ENCODE peak calls at places on chromosomes 7 and 10, in four cellular contexts. B, E, A and M are unnamed samples. For H3K36me3, the result is how much of the 10 kb centered on the place peaks cover.

GRCh38 chr10:103493362-103493871 is at the start of gene NEURL1:
- DNase-seq in B (peak), E (no peak), A (no peak), M (no peak)

GRCh38 chr7:134788191-134788590 is 8.8 kb downstream of the CALD1 start:
- DNase-seq in B (no peak), E (no peak), A (no peak), M (no peak)

GRCh38 chr10:97718178-97718577 is 4.6 kb downstream of the MARVELD1 start:
- DNase-seq in B (peak), E (no peak), A (no peak), M (no peak)

GRCh38 chr7:136009488-136010079 is 32.4 kb upstream of the MTPN start:
- DNase-seq in B (no peak), E (peak), A (no peak), M (no peak)

GRCh38 chr10:110310741-110311140 is 6.0 kb upstream of the SMNDC1 start:
- DNase-seq in B (no peak), E (no peak), A (no peak), M (no peak)

GRCh38 chr7:93108003-93108402 is 9.8 kb downstream of the SAMD9 start:
- DNase-seq in B (no peak), E (no peak), A (no peak), M (no peak)

GRCh38 chr10:103581499-103581898 is 88.0 kb downstream of the NEURL1 start:
- DNase-seq in B (no peak), E (no peak), A (no peak), M (no peak)

GRCh38 chr7:134084488-134085144 is 42.5 kb upstream of the LRGUK start:
- DNase-seq in B (no peak), E (no peak), A (no peak), M (no peak)

GRCh38 chr7:115630049-115630448 is 400.5 kb downstream of the TFEC start:
- DNase-seq in B (no peak), E (no peak), A (no peak), M (no peak)

GRCh38 chr10:9895406-9895805 is 1122.3 kb upstream of the CELF2 start:
- DNase-seq in B (no peak), E (no peak), A (no peak), M (no peak)

GRCh38 chr7:24762771-24763170 is 5.5 kb upstream of the GSDME start:
- DNase-seq in B (no peak), E (no peak), A (no peak), M (no peak)

GRCh38 chr7:155348806-155349205 is 51.1 kb downstream of the INSIG1 start:
- DNase-seq in B (no peak), E (no peak), A (no peak), M (no peak)

GRCh38 chr7:27170494-27170811 is 3.7 kb downstream of the HOXA10 start:
- DNase-seq in B (no peak), E (no peak), A (no peak), M (no peak)

GRCh38 chr10:47311193-47311899 is 10.9 kb upstream of the GDF2 start:
- DNase-seq in B (peak), E (no peak), A (no peak), M (no peak)

GRCh38 chr7:87451187-87451586 is 24.3 kb downstream of the ABCB4 start:
- DNase-seq in B (no peak), E (no peak), A (no peak), M (no peak)

GRCh38 chr7:44587843-44588711 is 6.0 kb upstream of the TMED4 start:
- DNase-seq in B (no peak), E (no peak), A (no peak), M (no peak)

GRCh38 chr10:69352569-69353264 is 64.0 kb downstream of the TACR2 start:
- DNase-seq in B (no peak), E (no peak), A (no peak), M (no peak)

GRCh38 chr10:129728246-129728820 is 235.7 kb downstream of the EBF3 start:
- DNase-seq in B (peak), E (no peak), A (no peak), M (no peak)

GRCh38 chr10:110556993-110557601 is 10.4 kb upstream of the SMC3 start:
- DNase-seq in B (peak), E (no peak), A (no peak), M (no peak)

GRCh38 chr10:124657806-124658205 is 86.4 kb downstream of the FAM53B start:
- DNase-seq in B (peak), E (no peak), A (no peak), M (no peak)

GRCh38 chr10:70552585-70552984 is 50.0 kb downstream of the PRF1 start:
- DNase-seq in B (no peak), E (no peak), A (no peak), M (no peak)

GRCh38 chr10:46257099-46257498 is 29.7 kb upstream of the ANTXRL start:
- DNase-seq in B (no peak), E (no peak), A (no peak), M (no peak)

GRCh38 chr10:3770611-3771110 is 14.3 kb downstream of the KLF6 start:
- DNase-seq in B (no peak), E (no peak), A (no peak), M (no peak)

GRCh38 chr7:40300146-40300655 is 165.4 kb downstream of the SUGCT start:
- DNase-seq in B (no peak), E (no peak), A (no peak), M (no peak)

GRCh38 chr7:151453326-151453791 is 13.4 kb upstream of the CRYGN start:
- DNase-seq in B (peak), E (no peak), A (no peak), M (no peak)

GRCh38 chr7:100396421-100396982 is 23.2 kb downstream of the PILRA start:
- DNase-seq in B (no peak), E (no peak), A (no peak), M (no peak)

GRCh38 chr10:5751854-5752253 is 61.4 kb downstream of the GDI2 start:
- DNase-seq in B (no peak), E (no peak), A (no peak), M (no peak)

GRCh38 chr7:103799298-103799697 is 190.2 kb downstream of the RELN start:
- DNase-seq in B (no peak), E (no peak), A (no peak), M (no peak)

GRCh38 chr10:21517983-21518628 is 7.4 kb downstream of the SKIDA1 start:
- DNase-seq in B (no peak), E (no peak), A (no peak), M (no peak)

GRCh38 chr7:150408393-150409299 is 29.5 kb downstream of the ZNF775 start:
- DNase-seq in B (peak), E (no peak), A (no peak), M (no peak)

GRCh38 chr10:70814126-70814525 is 1.6 kb upstream of the SGPL1 start:
- DNase-seq in B (no peak), E (no peak), A (no peak), M (no peak)

GRCh38 chr10:27646604-27647191 is 98.9 kb downstream of the MKX start:
- DNase-seq in B (no peak), E (no peak), A (no peak), M (no peak)

GRCh38 chr7:83799333-83799732 is 150.4 kb upstream of the SEMA3E start:
- DNase-seq in B (no peak), E (no peak), A (no peak), M (no peak)

GRCh38 chr7:31788445-31788844 is 101.4 kb downstream of the PPP1R17 start:
- DNase-seq in B (no peak), E (no peak), A (no peak), M (no peak)

GRCh38 chr10:7610651-7611389 is 55.9 kb downstream of the ITIH5 start:
- DNase-seq in B (no peak), E (no peak), A (no peak), M (no peak)

GRCh38 chr10:62626817-62627216 is 177.7 kb upstream of the ADO start:
- DNase-seq in B (no peak), E (no peak), A (no peak), M (no peak)

DNA sequence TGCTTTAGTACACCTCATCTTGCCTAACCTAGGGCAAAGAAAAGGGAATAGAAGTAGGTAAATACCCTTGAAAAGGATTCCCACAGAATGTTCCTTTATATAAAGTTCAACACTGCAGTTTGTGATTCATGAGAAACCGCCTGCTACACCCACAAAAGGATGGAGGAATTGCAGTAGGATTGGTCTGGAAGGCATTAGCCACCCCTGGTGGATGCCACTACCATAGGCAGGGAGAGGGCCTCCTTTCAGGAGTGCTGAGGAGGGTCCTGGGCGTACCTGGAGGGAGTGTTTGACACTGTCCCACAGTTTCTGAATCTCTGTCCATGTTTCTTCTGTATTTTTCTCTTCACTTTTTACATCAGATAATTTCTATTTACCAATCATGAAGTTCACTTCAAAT is 221.8 kb upstream of the TMEM72 start:
- DNase-seq in B (no peak), E (no peak), A (no peak), M (no peak)
- TF ChIP-seq CTCF in B (no peak), E (no peak), A (no peak), M (peak)

GRCh38 chr7:107975394-107976013 is 27.5 kb downstream of the LAMB1 start:
- DNase-seq in B (no peak), E (no peak), A (no peak), M (no peak)
- H3K36me3 ChIP-seq in B (under half), E (half or more), A (under half), M (under half)

DNA sequence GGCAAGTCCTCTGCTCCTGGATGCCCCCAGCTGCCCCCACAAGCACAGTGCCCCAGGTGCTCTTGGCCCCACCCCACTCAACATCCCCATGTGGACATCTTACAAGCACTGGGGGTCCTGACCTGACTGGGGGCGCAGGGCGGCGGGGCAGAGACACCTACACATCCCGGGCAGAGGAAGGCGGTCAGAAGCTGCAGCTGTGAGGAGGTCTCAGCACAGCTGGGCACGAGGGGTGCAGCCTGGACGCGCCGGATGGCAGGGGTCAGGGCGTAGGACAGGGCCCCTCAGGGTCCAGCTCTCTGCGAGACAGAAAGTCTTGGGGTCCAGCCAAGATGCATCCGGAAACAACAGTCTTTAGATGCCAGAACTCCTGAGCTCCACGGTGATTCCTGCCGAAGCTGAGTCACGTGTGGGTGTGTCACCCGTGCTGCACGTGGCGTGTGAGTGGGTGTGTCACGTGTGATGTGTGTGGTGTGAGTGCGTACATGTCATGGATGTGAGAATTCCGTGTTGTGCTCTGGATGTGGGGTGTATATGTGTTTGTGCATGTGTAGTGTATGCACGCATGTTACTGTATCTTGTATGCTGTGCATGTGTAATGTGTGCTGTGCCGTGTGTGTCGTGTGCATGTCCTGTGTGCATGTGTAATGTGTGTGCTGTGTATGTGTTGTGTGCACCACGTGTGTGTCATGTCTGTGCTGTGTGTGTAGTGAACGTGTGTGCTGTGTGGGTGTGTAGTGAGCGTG is 5.1 kb downstream of the VENTX start:
- DNase-seq in B (no peak), E (no peak), A (no peak), M (no peak)
- H3K4me3 ChIP-seq in B (no peak), E (no peak), A (no peak), M (no peak)

GRCh38 chr7:157466473-157467261 is 129.9 kb downstream of the DNAJB6 start:
- DNase-seq in B (peak), E (no peak), A (no peak), M (no peak)
- TF ChIP-seq CTCF in B (no peak), E (no peak), A (no peak), M (no peak)

GRCh38 chr7:50377356-50377755 is 72.8 kb downstream of the FIGNL1 start:
- DNase-seq in B (no peak), E (no peak), A (no peak), M (no peak)
- H3K36me3 ChIP-seq in B (half or more), E (under half), A (under half), M (under half)

GRCh38 chr10:50992972-50993766 is 81.1 kb upstream of the PRKG1 start:
- DNase-seq in B (peak), E (no peak), A (no peak), M (no peak)

GRCh38 chr10:50990568-50991495 is 83.5 kb upstream of the PRKG1 start:
- DNase-seq in B (no peak), E (no peak), A (peak), M (peak)

GRCh38 chr10:50993817-50994251 is 80.5 kb upstream of the PRKG1 start:
- DNase-seq in B (no peak), E (no peak), A (no peak), M (no peak)

GRCh38 chr10:50992356-50992866 is 81.9 kb upstream of the PRKG1 start:
- DNase-seq in B (peak), E (no peak), A (no peak), M (no peak)

GRCh38 chr10:50991496-50992355 is 82.6 kb upstream of the PRKG1 start:
- DNase-seq in B (peak), E (no peak), A (no peak), M (no peak)
- H3K4me3 ChIP-seq in B (peak), E (peak), A (peak), M (peak)

GRCh38 chr10:14024349-14025202 is 306.1 kb downstream of the FRMD4A start:
- DNase-seq in B (no peak), E (no peak), A (no peak), M (no peak)
- TF ChIP-seq CTCF in B (no peak), E (no peak), A (no peak), M (no peak)

GRCh38 chr7:90236890-90237289 is 8.1 kb upstream of the CFAP69 start:
- DNase-seq in B (no peak), E (no peak), A (no peak), M (no peak)
- H3K36me3 ChIP-seq in B (under half), E (under half), A (under half), M (under half)